ENCODE peak calls at places on chromosomes 1 and 21, in four cellular contexts. One of them, this sample, is unnamed.
A peak's percentile ranks its signal among the peaks of the same experiment; 100 is the strongest.

GRCh38 chr1:225474986-225475820 is 47.4 kb upstream of the LBR start:
- DNase-seq in aorta: peak; percentile 89
- DNase-seq in activated T-helper 9 cell treated with anti-CD3 and anti-CD28 coated beads, Interleukin-2, amount 50 U/mL, for 16 hours: peak; percentile 60
- DNase-seq in activated gamma-delta T cell treated with Interleukin-2 at 50 U/mL for 16 hours: peak; percentile 58
- DNase-seq in this sample: peak; percentile 47

GRCh38 chr1:225877570-225877969 is 4.6 kb downstream of the TMEM63A start:
- DNase-seq in aorta: peak; percentile 86
- DNase-seq in activated T-helper 9 cell treated with anti-CD3 and anti-CD28 coated beads, Interleukin-2, amount 50 U/mL, for 16 hours: no peak
- DNase-seq in activated gamma-delta T cell treated with Interleukin-2 at 50 U/mL for 16 hours: no peak
- DNase-seq in this sample: peak; percentile 18

GRCh38 chr1:11984121-11984520 is 3.9 kb downstream of the MFN2 start:
- DNase-seq in aorta: no peak
- DNase-seq in activated gamma-delta T cell treated with Interleukin-2 at 50 U/mL for 16 hours: no peak
- DNase-seq in activated T-helper 9 cell treated with anti-CD3 and anti-CD28 coated beads, Interleukin-2, amount 50 U/mL, for 16 hours: no peak
- DNase-seq in this sample: no peak

GRCh38 chr1:189752461-189752860 is 725.2 kb downstream of the BRINP3 start:
- DNase-seq in aorta: no peak
- DNase-seq in activated T-helper 9 cell treated with anti-CD3 and anti-CD28 coated beads, Interleukin-2, amount 50 U/mL, for 16 hours: no peak
- DNase-seq in activated gamma-delta T cell treated with Interleukin-2 at 50 U/mL for 16 hours: no peak
- DNase-seq in this sample: no peak

GRCh38 chr1:56780832-56781231 is 38.4 kb downstream of the FYB2 start:
- DNase-seq in aorta: no peak
- DNase-seq in activated gamma-delta T cell treated with Interleukin-2 at 50 U/mL for 16 hours: no peak
- DNase-seq in activated T-helper 9 cell treated with anti-CD3 and anti-CD28 coated beads, Interleukin-2, amount 50 U/mL, for 16 hours: no peak
- DNase-seq in this sample: no peak

GRCh38 chr1:205983925-205984725 is 19.1 kb downstream of the RAB7B start:
- DNase-seq in activated T-helper 9 cell treated with anti-CD3 and anti-CD28 coated beads, Interleukin-2, amount 50 U/mL, for 16 hours: no peak
- DNase-seq in aorta: peak; percentile 83
- DNase-seq in activated gamma-delta T cell treated with Interleukin-2 at 50 U/mL for 16 hours: no peak
- DNase-seq in this sample: peak; percentile 68

GRCh38 chr1:91777630-91778300 is 108.2 kb downstream of the TGFBR3 start:
- DNase-seq in activated gamma-delta T cell treated with Interleukin-2 at 50 U/mL for 16 hours: no peak
- DNase-seq in activated T-helper 9 cell treated with anti-CD3 and anti-CD28 coated beads, Interleukin-2, amount 50 U/mL, for 16 hours: no peak
- DNase-seq in aorta: no peak
- DNase-seq in this sample: no peak

GRCh38 chr1:24790490-24790889 is 45.2 kb downstream of the CLIC4 start:
- DNase-seq in aorta: no peak
- DNase-seq in activated T-helper 9 cell treated with anti-CD3 and anti-CD28 coated beads, Interleukin-2, amount 50 U/mL, for 16 hours: no peak
- DNase-seq in activated gamma-delta T cell treated with Interleukin-2 at 50 U/mL for 16 hours: no peak
- DNase-seq in this sample: no peak

GRCh38 chr1:28194326-28195035 is 18.0 kb upstream of the PTAFR start:
- DNase-seq in activated T-helper 9 cell treated with anti-CD3 and anti-CD28 coated beads, Interleukin-2, amount 50 U/mL, for 16 hours: no peak
- DNase-seq in activated gamma-delta T cell treated with Interleukin-2 at 50 U/mL for 16 hours: no peak
- DNase-seq in aorta: no peak
- DNase-seq in this sample: no peak

GRCh38 chr1:85061711-85062424 is 13.6 kb upstream of the MCOLN3 start:
- DNase-seq in activated gamma-delta T cell treated with Interleukin-2 at 50 U/mL for 16 hours: peak; percentile 74
- DNase-seq in activated T-helper 9 cell treated with anti-CD3 and anti-CD28 coated beads, Interleukin-2, amount 50 U/mL, for 16 hours: peak; percentile 60
- DNase-seq in aorta: peak; percentile 89
- DNase-seq in this sample: peak; percentile 99

GRCh38 chr1:154212083-154212482 is 6.0 kb upstream of the CFAP141 start:
- DNase-seq in activated T-helper 9 cell treated with anti-CD3 and anti-CD28 coated beads, Interleukin-2, amount 50 U/mL, for 16 hours: no peak
- DNase-seq in aorta: no peak
- DNase-seq in activated gamma-delta T cell treated with Interleukin-2 at 50 U/mL for 16 hours: no peak
- DNase-seq in this sample: no peak

GRCh38 chr1:197130677-197131304 is 15.7 kb downstream of the ASPM start:
- DNase-seq in activated gamma-delta T cell treated with Interleukin-2 at 50 U/mL for 16 hours: no peak
- DNase-seq in activated T-helper 9 cell treated with anti-CD3 and anti-CD28 coated beads, Interleukin-2, amount 50 U/mL, for 16 hours: no peak
- DNase-seq in aorta: no peak
- DNase-seq in this sample: no peak

GRCh38 chr1:25885602-25886001 is 10.1 kb upstream of the PAQR7 start:
- DNase-seq in activated gamma-delta T cell treated with Interleukin-2 at 50 U/mL for 16 hours: no peak
- DNase-seq in aorta: no peak
- DNase-seq in activated T-helper 9 cell treated with anti-CD3 and anti-CD28 coated beads, Interleukin-2, amount 50 U/mL, for 16 hours: no peak
- DNase-seq in this sample: no peak

GRCh38 chr1:67945733-67946374 is 104.6 kb downstream of the DIRAS3 start:
- DNase-seq in activated gamma-delta T cell treated with Interleukin-2 at 50 U/mL for 16 hours: no peak
- DNase-seq in activated T-helper 9 cell treated with anti-CD3 and anti-CD28 coated beads, Interleukin-2, amount 50 U/mL, for 16 hours: no peak
- DNase-seq in aorta: no peak
- DNase-seq in this sample: no peak

GRCh38 chr1:33599516-33600115 is 127.2 kb downstream of the ZSCAN20 start:
- DNase-seq in aorta: no peak
- DNase-seq in activated gamma-delta T cell treated with Interleukin-2 at 50 U/mL for 16 hours: no peak
- DNase-seq in activated T-helper 9 cell treated with anti-CD3 and anti-CD28 coated beads, Interleukin-2, amount 50 U/mL, for 16 hours: no peak
- DNase-seq in this sample: no peak

GRCh38 chr21:45846373-45847160 is 135.0 kb upstream of the COL6A1 start:
- DNase-seq in activated T-helper 9 cell treated with anti-CD3 and anti-CD28 coated beads, Interleukin-2, amount 50 U/mL, for 16 hours: no peak
- DNase-seq in activated gamma-delta T cell treated with Interleukin-2 at 50 U/mL for 16 hours: no peak
- DNase-seq in aorta: peak; percentile 65
- DNase-seq in this sample: no peak

GRCh38 chr1:55542901-55543504 is 327.8 kb upstream of the USP24 start:
- DNase-seq in activated T-helper 9 cell treated with anti-CD3 and anti-CD28 coated beads, Interleukin-2, amount 50 U/mL, for 16 hours: no peak
- DNase-seq in activated gamma-delta T cell treated with Interleukin-2 at 50 U/mL for 16 hours: no peak
- DNase-seq in aorta: no peak
- DNase-seq in this sample: no peak

GRCh38 chr1:94079056-94079990 is 41.6 kb downstream of the ABCA4 start:
- DNase-seq in activated gamma-delta T cell treated with Interleukin-2 at 50 U/mL for 16 hours: no peak
- DNase-seq in aorta: no peak
- DNase-seq in activated T-helper 9 cell treated with anti-CD3 and anti-CD28 coated beads, Interleukin-2, amount 50 U/mL, for 16 hours: no peak
- DNase-seq in this sample: no peak

GRCh38 chr1:41955461-41956159 is 36.9 kb upstream of the HIVEP3 start:
- DNase-seq in activated gamma-delta T cell treated with Interleukin-2 at 50 U/mL for 16 hours: no peak
- DNase-seq in aorta: no peak
- DNase-seq in activated T-helper 9 cell treated with anti-CD3 and anti-CD28 coated beads, Interleukin-2, amount 50 U/mL, for 16 hours: no peak
- DNase-seq in this sample: no peak

GRCh38 chr1:236623371-236624166 is 19.3 kb upstream of the HEATR1 start:
- DNase-seq in activated T-helper 9 cell treated with anti-CD3 and anti-CD28 coated beads, Interleukin-2, amount 50 U/mL, for 16 hours: no peak
- DNase-seq in activated gamma-delta T cell treated with Interleukin-2 at 50 U/mL for 16 hours: no peak
- DNase-seq in aorta: no peak
- DNase-seq in this sample: no peak

GRCh38 chr1:156081174-156082110 is 823 bp downstream of the MEX3A start:
- DNase-seq in aorta: no peak
- DNase-seq in activated gamma-delta T cell treated with Interleukin-2 at 50 U/mL for 16 hours: no peak
- DNase-seq in activated T-helper 9 cell treated with anti-CD3 and anti-CD28 coated beads, Interleukin-2, amount 50 U/mL, for 16 hours: no peak
- DNase-seq in this sample: no peak

GRCh38 chr1:53110370-53111072 is 31.9 kb downstream of the SLC1A7 start:
- DNase-seq in aorta: no peak
- DNase-seq in activated gamma-delta T cell treated with Interleukin-2 at 50 U/mL for 16 hours: no peak
- DNase-seq in activated T-helper 9 cell treated with anti-CD3 and anti-CD28 coated beads, Interleukin-2, amount 50 U/mL, for 16 hours: no peak
- DNase-seq in this sample: peak; percentile 21

GRCh38 chr1:168273575-168273974 is 7.1 kb upstream of the TBX19 start:
- DNase-seq in activated gamma-delta T cell treated with Interleukin-2 at 50 U/mL for 16 hours: no peak
- DNase-seq in activated T-helper 9 cell treated with anti-CD3 and anti-CD28 coated beads, Interleukin-2, amount 50 U/mL, for 16 hours: no peak
- DNase-seq in aorta: no peak
- DNase-seq in this sample: no peak

GRCh38 chr1:19695772-19696171 is 31.1 kb downstream of the HTR6 start:
- DNase-seq in activated gamma-delta T cell treated with Interleukin-2 at 50 U/mL for 16 hours: no peak
- DNase-seq in activated T-helper 9 cell treated with anti-CD3 and anti-CD28 coated beads, Interleukin-2, amount 50 U/mL, for 16 hours: no peak
- DNase-seq in aorta: no peak
- DNase-seq in this sample: no peak

This sample was measured in trophoblast cell.